ENCODE peak calls at places on chromosomes 16 and 17, in four cellular contexts. One of them, this sample, is unnamed.

GRCh38 chr17:80813318-80813717 is 178.3 kb upstream of the CHMP6 start:
- DNase-seq in left ventricle myocardium superior: no peak
- DNase-seq in T-helper 1 cell: no peak
- DNase-seq in activated naive CD8-positive, alpha-beta T cell treated with anti-CD3 and anti-CD28 coated beads, Interleukin-2, amount 50 U/mL, for 24 hours: no peak
- DNase-seq in this sample: no peak

GRCh38 chr16:87570938-87571867 is 31.1 kb upstream of the JPH3 start:
- DNase-seq in left ventricle myocardium superior: peak
- DNase-seq in T-helper 1 cell: no peak
- DNase-seq in activated naive CD8-positive, alpha-beta T cell treated with anti-CD3 and anti-CD28 coated beads, Interleukin-2, amount 50 U/mL, for 24 hours: peak
- DNase-seq in this sample: no peak

GRCh38 chr16:252366-253337 is 18.0 kb downstream of the FAM234A start:
- DNase-seq in left ventricle myocardium superior: no peak
- DNase-seq in T-helper 1 cell: no peak
- DNase-seq in activated naive CD8-positive, alpha-beta T cell treated with anti-CD3 and anti-CD28 coated beads, Interleukin-2, amount 50 U/mL, for 24 hours: peak
- DNase-seq in this sample: no peak

GRCh38 chr16:50490828-50491227 is 57.4 kb upstream of the NKD1 start:
- DNase-seq in left ventricle myocardium superior: no peak
- DNase-seq in T-helper 1 cell: no peak
- DNase-seq in activated naive CD8-positive, alpha-beta T cell treated with anti-CD3 and anti-CD28 coated beads, Interleukin-2, amount 50 U/mL, for 24 hours: no peak
- DNase-seq in this sample: no peak

GRCh38 chr16:28534542-28535373 is 4.0 kb downstream of the NUPR1 start:
- DNase-seq in left ventricle myocardium superior: no peak
- DNase-seq in T-helper 1 cell: no peak
- DNase-seq in activated naive CD8-positive, alpha-beta T cell treated with anti-CD3 and anti-CD28 coated beads, Interleukin-2, amount 50 U/mL, for 24 hours: no peak
- DNase-seq in this sample: no peak

GRCh38 chr17:6455321-6455705 is 11.1 kb downstream of the PIMREG start:
- DNase-seq in left ventricle myocardium superior: peak
- DNase-seq in T-helper 1 cell: no peak
- DNase-seq in activated naive CD8-positive, alpha-beta T cell treated with anti-CD3 and anti-CD28 coated beads, Interleukin-2, amount 50 U/mL, for 24 hours: peak
- DNase-seq in this sample: no peak

GRCh38 chr17:50219939-50220465 is 18.6 kb upstream of the COL1A1 start:
- DNase-seq in left ventricle myocardium superior: no peak
- DNase-seq in T-helper 1 cell: no peak
- DNase-seq in activated naive CD8-positive, alpha-beta T cell treated with anti-CD3 and anti-CD28 coated beads, Interleukin-2, amount 50 U/mL, for 24 hours: no peak
- DNase-seq in this sample: no peak

GRCh38 chr16:67779256-67780014 is 26.9 kb downstream of the RANBP10 start:
- DNase-seq in left ventricle myocardium superior: no peak
- DNase-seq in T-helper 1 cell: no peak
- DNase-seq in activated naive CD8-positive, alpha-beta T cell treated with anti-CD3 and anti-CD28 coated beads, Interleukin-2, amount 50 U/mL, for 24 hours: no peak
- DNase-seq in this sample: no peak

GRCh38 chr17:1997146-1997586 is 28.0 kb downstream of the RTN4RL1 start:
- DNase-seq in left ventricle myocardium superior: no peak
- DNase-seq in T-helper 1 cell: no peak
- DNase-seq in activated naive CD8-positive, alpha-beta T cell treated with anti-CD3 and anti-CD28 coated beads, Interleukin-2, amount 50 U/mL, for 24 hours: no peak
- DNase-seq in this sample: no peak

GRCh38 chr16:31476305-31477219 is 4.6 kb downstream of the TGFB1I1 start:
- DNase-seq in left ventricle myocardium superior: peak
- DNase-seq in T-helper 1 cell: peak
- DNase-seq in activated naive CD8-positive, alpha-beta T cell treated with anti-CD3 and anti-CD28 coated beads, Interleukin-2, amount 50 U/mL, for 24 hours: peak
- DNase-seq in this sample: no peak

GRCh38 chr17:37642706-37643105 is 540 bp downstream of the DDX52 start:
- DNase-seq in left ventricle myocardium superior: no peak
- DNase-seq in T-helper 1 cell: no peak
- DNase-seq in activated naive CD8-positive, alpha-beta T cell treated with anti-CD3 and anti-CD28 coated beads, Interleukin-2, amount 50 U/mL, for 24 hours: no peak
- DNase-seq in this sample: no peak

GRCh38 chr17:29571883-29572681 is 3.6 kb downstream of the TP53I13 start:
- DNase-seq in left ventricle myocardium superior: peak
- DNase-seq in T-helper 1 cell: no peak
- DNase-seq in activated naive CD8-positive, alpha-beta T cell treated with anti-CD3 and anti-CD28 coated beads, Interleukin-2, amount 50 U/mL, for 24 hours: no peak
- DNase-seq in this sample: no peak

GRCh38 chr17:51322390-51323029 is 62.2 kb downstream of the UTP18 start:
- DNase-seq in left ventricle myocardium superior: no peak
- DNase-seq in T-helper 1 cell: no peak
- DNase-seq in activated naive CD8-positive, alpha-beta T cell treated with anti-CD3 and anti-CD28 coated beads, Interleukin-2, amount 50 U/mL, for 24 hours: no peak
- DNase-seq in this sample: no peak

GRCh38 chr16:86635181-86635580 is 56.8 kb downstream of the FOXL1 start:
- DNase-seq in left ventricle myocardium superior: no peak
- DNase-seq in T-helper 1 cell: no peak
- DNase-seq in activated naive CD8-positive, alpha-beta T cell treated with anti-CD3 and anti-CD28 coated beads, Interleukin-2, amount 50 U/mL, for 24 hours: no peak
- DNase-seq in this sample: no peak

GRCh38 chr17:55238197-55238930 is 26.4 kb upstream of the HLF start:
- DNase-seq in left ventricle myocardium superior: peak
- DNase-seq in T-helper 1 cell: peak
- DNase-seq in activated naive CD8-positive, alpha-beta T cell treated with anti-CD3 and anti-CD28 coated beads, Interleukin-2, amount 50 U/mL, for 24 hours: peak
- DNase-seq in this sample: peak

GRCh38 chr16:27444015-27444414 is 42.0 kb downstream of the IL21R start:
- DNase-seq in left ventricle myocardium superior: no peak
- DNase-seq in T-helper 1 cell: no peak
- DNase-seq in activated naive CD8-positive, alpha-beta T cell treated with anti-CD3 and anti-CD28 coated beads, Interleukin-2, amount 50 U/mL, for 24 hours: no peak
- DNase-seq in this sample: no peak

GRCh38 chr17:70872194-70872593 is 702.9 kb downstream of the KCNJ2 start:
- DNase-seq in left ventricle myocardium superior: no peak
- DNase-seq in T-helper 1 cell: no peak
- DNase-seq in activated naive CD8-positive, alpha-beta T cell treated with anti-CD3 and anti-CD28 coated beads, Interleukin-2, amount 50 U/mL, for 24 hours: no peak
- DNase-seq in this sample: no peak

GRCh38 chr17:66725956-66726355 is 109.0 kb upstream of the CACNG5 start:
- DNase-seq in left ventricle myocardium superior: no peak
- DNase-seq in T-helper 1 cell: no peak
- DNase-seq in activated naive CD8-positive, alpha-beta T cell treated with anti-CD3 and anti-CD28 coated beads, Interleukin-2, amount 50 U/mL, for 24 hours: no peak
- DNase-seq in this sample: no peak

GRCh38 chr17:43468746-43469544 is 14.8 kb upstream of the DHX8 start:
- DNase-seq in left ventricle myocardium superior: no peak
- DNase-seq in T-helper 1 cell: no peak
- DNase-seq in activated naive CD8-positive, alpha-beta T cell treated with anti-CD3 and anti-CD28 coated beads, Interleukin-2, amount 50 U/mL, for 24 hours: no peak
- DNase-seq in this sample: no peak

GRCh38 chr16:84228321-84228838 is 11.4 kb downstream of the KCNG4 start:
- DNase-seq in left ventricle myocardium superior: peak
- DNase-seq in T-helper 1 cell: no peak
- DNase-seq in activated naive CD8-positive, alpha-beta T cell treated with anti-CD3 and anti-CD28 coated beads, Interleukin-2, amount 50 U/mL, for 24 hours: no peak
- DNase-seq in this sample: peak

GRCh38 chr17:28751600-28752366 is 8.0 kb downstream of the TRAF4 start:
- DNase-seq in left ventricle myocardium superior: no peak
- DNase-seq in T-helper 1 cell: no peak
- DNase-seq in activated naive CD8-positive, alpha-beta T cell treated with anti-CD3 and anti-CD28 coated beads, Interleukin-2, amount 50 U/mL, for 24 hours: no peak
- DNase-seq in this sample: no peak

GRCh38 chr16:53434436-53435065 is at the start of gene RBL2:
- DNase-seq in left ventricle myocardium superior: peak
- DNase-seq in T-helper 1 cell: peak
- DNase-seq in activated naive CD8-positive, alpha-beta T cell treated with anti-CD3 and anti-CD28 coated beads, Interleukin-2, amount 50 U/mL, for 24 hours: peak
- DNase-seq in this sample: peak

GRCh38 chr16:56347166-56347565 is 78.2 kb downstream of the AMFR start:
- DNase-seq in left ventricle myocardium superior: peak
- DNase-seq in T-helper 1 cell: no peak
- DNase-seq in activated naive CD8-positive, alpha-beta T cell treated with anti-CD3 and anti-CD28 coated beads, Interleukin-2, amount 50 U/mL, for 24 hours: no peak
- DNase-seq in this sample: no peak

GRCh38 chr17:7992924-7993323 is 9.5 kb upstream of the GUCY2D start:
- DNase-seq in left ventricle myocardium superior: no peak
- DNase-seq in T-helper 1 cell: no peak
- DNase-seq in activated naive CD8-positive, alpha-beta T cell treated with anti-CD3 and anti-CD28 coated beads, Interleukin-2, amount 50 U/mL, for 24 hours: no peak
- DNase-seq in this sample: no peak

GRCh38 chr17:67588326-67588725 is 129.4 kb upstream of the NOL11 start:
- DNase-seq in left ventricle myocardium superior: no peak
- DNase-seq in T-helper 1 cell: no peak
- DNase-seq in activated naive CD8-positive, alpha-beta T cell treated with anti-CD3 and anti-CD28 coated beads, Interleukin-2, amount 50 U/mL, for 24 hours: no peak
- DNase-seq in this sample: no peak

GRCh38 chr16:74564451-74564984 is 42.4 kb downstream of the GLG1 start:
- DNase-seq in left ventricle myocardium superior: no peak
- DNase-seq in T-helper 1 cell: no peak
- DNase-seq in activated naive CD8-positive, alpha-beta T cell treated with anti-CD3 and anti-CD28 coated beads, Interleukin-2, amount 50 U/mL, for 24 hours: no peak
- DNase-seq in this sample: no peak

This sample was measured in amygdala.